ENCODE peak calls at places on chromosomes 7 and 10, in nine cellular contexts. V, J, W, F, H, K, A, P and Q are unnamed samples.

GRCh38 chr10:75971402-75972211 is 540.2 kb downstream of the LRMDA start:
- DNase-seq in V (no peak), J (no peak), W (no peak), F (peak; percentile 79), H (no peak), K (no peak), A (no peak), P (no peak), Q (no peak)

GRCh38 chr10:124063736-124064135 is 29.7 kb downstream of the CHST15 start:
- DNase-seq in V (no peak), J (no peak), W (peak; percentile 66), F (peak; percentile 95), H (no peak), K (no peak), A (no peak), P (peak; percentile 45), Q (no peak)

GRCh38 chr10:112960151-112960681 is 10.2 kb downstream of the TCF7L2 start:
- DNase-seq in V (no peak), J (no peak), W (no peak), F (no peak), H (no peak), K (no peak), A (no peak), P (no peak), Q (no peak)

GRCh38 chr7:43674559-43675436 is 54.5 kb downstream of the COA1 start:
- DNase-seq in V (no peak), J (peak; percentile 52), W (no peak), F (peak; percentile 57), H (no peak), K (no peak), A (no peak), P (peak; percentile 93), Q (no peak)

GRCh38 chr10:132456881-132457280 is 59.9 kb downstream of the PWWP2B start:
- DNase-seq in V (no peak), J (no peak), W (no peak), F (no peak), H (no peak), K (no peak), A (no peak), P (no peak), Q (no peak)

GRCh38 chr7:25857376-25858067 is 294.5 kb upstream of the NFE2L3 start:
- DNase-seq in V (no peak), J (peak; percentile 89), W (no peak), F (peak; percentile 88), H (peak; percentile 48), K (peak; percentile 70), A (peak; percentile 96), P (peak; percentile 61), Q (peak; percentile 73)

GRCh38 chr10:133391761-133392518 is 2.0 kb upstream of the MTG1 start:
- DNase-seq in V (no peak), J (no peak), W (peak; percentile 19), F (no peak), H (no peak), K (no peak), A (no peak), P (no peak), Q (no peak)

GRCh38 chr10:88089498-88089897 is 226.1 kb downstream of the PTEN start:
- DNase-seq in V (no peak), J (no peak), W (no peak), F (no peak), H (peak; percentile 88), K (no peak), A (peak; percentile 86), P (no peak), Q (no peak)

GRCh38 chr7:29866490-29866930 is 60.2 kb downstream of the WIPF3 start:
- DNase-seq in V (no peak), J (no peak), W (peak; percentile 68), F (peak; percentile 25), H (no peak), K (no peak), A (no peak), P (no peak), Q (peak; percentile 86)

GRCh38 chr10:17232276-17232987 is 4.4 kb downstream of the VIM start:
- DNase-seq in V (no peak), J (no peak), W (no peak), F (no peak), H (no peak), K (no peak), A (no peak), P (no peak), Q (no peak)

GRCh38 chr10:130160775-130161174 is 24.6 kb downstream of the GLRX3 start:
- DNase-seq in V (no peak), J (no peak), W (no peak), F (no peak), H (no peak), K (no peak), A (no peak), P (peak; percentile 38), Q (no peak)

GRCh38 chr10:28467615-28468014 is 65.3 kb upstream of the WAC start:
- DNase-seq in V (no peak), J (no peak), W (no peak), F (no peak), H (no peak), K (no peak), A (no peak), P (no peak), Q (no peak)

GRCh38 chr10:114652402-114653368 is 5.4 kb downstream of the ABLIM1 start:
- DNase-seq in V (no peak), J (no peak), W (no peak), F (no peak), H (no peak), K (no peak), A (no peak), P (no peak), Q (no peak)

GRCh38 chr10:9096288-9096687 is 1041.8 kb downstream of the GATA3 start:
- DNase-seq in V (peak; percentile 88), J (no peak), W (no peak), F (no peak), H (no peak), K (no peak), A (no peak), P (no peak), Q (no peak)

GRCh38 chr7:70585071-70585470 is 546.9 kb upstream of the GALNT17 start:
- DNase-seq in V (no peak), J (no peak), W (no peak), F (no peak), H (no peak), K (no peak), A (no peak), P (no peak), Q (no peak)

GRCh38 chr7:146150153-146150552 is 33.6 kb downstream of the CNTNAP2 start:
- DNase-seq in V (no peak), J (no peak), W (no peak), F (peak; percentile 66), H (no peak), K (no peak), A (no peak), P (no peak), Q (no peak)

GRCh38 chr7:73811760-73812168 is 19.0 kb upstream of the CLDN4 start:
- DNase-seq in V (peak; percentile 35), J (peak; percentile 83), W (no peak), F (peak; percentile 47), H (peak; percentile 51), K (peak; percentile 3), A (peak; percentile 46), P (peak; percentile 72), Q (peak; percentile 76)

GRCh38 chr10:49667991-49668390 is 11.5 kb upstream of the C10orf53 start:
- DNase-seq in V (no peak), J (no peak), W (no peak), F (no peak), H (no peak), K (no peak), A (no peak), P (no peak), Q (no peak)

GRCh38 chr10:132667613-132668394 is 118.1 kb downstream of the NKX6-2 start:
- DNase-seq in V (no peak), J (peak; percentile 90), W (no peak), F (peak; percentile 42), H (no peak), K (peak; percentile 5), A (no peak), P (peak; percentile 39), Q (no peak)

GRCh38 chr10:12633776-12634390 is 284.5 kb downstream of the CAMK1D start:
- DNase-seq in V (no peak), J (no peak), W (no peak), F (no peak), H (no peak), K (no peak), A (no peak), P (no peak), Q (no peak)

GRCh38 chr7:138195207-138195606 is 118.9 kb downstream of the AKR1D1 start:
- DNase-seq in V (no peak), J (no peak), W (no peak), F (no peak), H (no peak), K (no peak), A (no peak), P (no peak), Q (no peak)

GRCh38 chr7:92652536-92652935 is 62.3 kb upstream of the FAM133B start:
- DNase-seq in V (no peak), J (no peak), W (no peak), F (no peak), H (no peak), K (no peak), A (no peak), P (no peak), Q (no peak)

GRCh38 chr7:130293521-130293920 is 560 bp downstream of the CPA4 start:
- DNase-seq in V (no peak), J (no peak), W (no peak), F (no peak), H (no peak), K (no peak), A (no peak), P (no peak), Q (no peak)

GRCh38 chr7:120337308-120337907 is 64.4 kb downstream of the KCND2 start:
- DNase-seq in V (no peak), J (peak; percentile 61), W (no peak), F (no peak), H (peak; percentile 29), K (no peak), A (no peak), P (peak; percentile 21), Q (no peak)

GRCh38 chr10:72321248-72322029 is 33.3 kb downstream of the DNAJB12 start:
- DNase-seq in V (no peak), J (no peak), W (no peak), F (no peak), H (no peak), K (no peak), A (no peak), P (no peak), Q (no peak)

GRCh38 chr10:7287377-7287776 is 123.5 kb downstream of the SFMBT2 start:
- DNase-seq in V (no peak), J (no peak), W (no peak), F (no peak), H (no peak), K (no peak), A (no peak), P (no peak), Q (no peak)

GRCh38 chr10:103769176-103769575 is 86.2 kb downstream of the SH3PXD2A start:
- DNase-seq in V (no peak), J (no peak), W (no peak), F (no peak), H (no peak), K (no peak), A (no peak), P (no peak), Q (no peak)

GRCh38 chr7:46576950-46577349 is 655.9 kb upstream of the IGFBP3 start:
- DNase-seq in V (no peak), J (no peak), W (no peak), F (no peak), H (no peak), K (no peak), A (no peak), P (no peak), Q (no peak)

GRCh38 chr7:105806592-105807266 is 69.7 kb downstream of the ATXN7L1 start:
- DNase-seq in V (peak; percentile 9), J (peak; percentile 73), W (no peak), F (peak; percentile 26), H (no peak), K (no peak), A (no peak), P (peak; percentile 43), Q (no peak)

GRCh38 chr10:78551184-78552005 is 517.4 kb upstream of the ZMIZ1 start:
- DNase-seq in V (no peak), J (no peak), W (no peak), F (no peak), H (no peak), K (no peak), A (no peak), P (no peak), Q (no peak)

GRCh38 chr7:15848362-15848761 is 161.9 kb upstream of the MEOX2 start:
- DNase-seq in V (no peak), J (no peak), W (no peak), F (no peak), H (no peak), K (no peak), A (no peak), P (no peak), Q (no peak)